ENCODE peak calls at places on chromosomes 11 and 22, in five cellular contexts. D, I, Q, R and E are unnamed samples.
A peak's percentile ranks its signal among the peaks of the same experiment; 100 is the strongest.

GRCh38 chr11:133936551-133936950 is 20.2 kb downstream of the IGSF9B start:
- DNase-seq in D (no peak), I (no peak), Q (no peak), R (no peak), E (no peak)

GRCh38 chr11:57370251-57370650 is 10.7 kb downstream of the PRG3 start:
- DNase-seq in D (no peak), I (peak; percentile 22), Q (no peak), R (no peak), E (no peak)

GRCh38 chr22:20111689-20112622 is 3.9 kb upstream of the RANBP1 start:
- DNase-seq in D (no peak), I (no peak), Q (no peak), R (no peak), E (no peak)

GRCh38 chr11:61493832-61494231 is 14.7 kb upstream of the LRRC10B start:
- DNase-seq in D (no peak), I (no peak), Q (no peak), R (no peak), E (no peak)

GRCh38 chr11:69298778-69299461 is 5.0 kb downstream of the MYEOV start:
- DNase-seq in D (peak; percentile 89), I (no peak), Q (no peak), R (no peak), E (no peak)

GRCh38 chr11:27471588-27472397 is 797 bp downstream of the LGR4 start:
- DNase-seq in D (no peak), I (no peak), Q (peak; percentile 13), R (peak; percentile 58), E (peak; percentile 63)

GRCh38 chr22:21807545-21807944 is 59.9 kb downstream of the MAPK1 start:
- DNase-seq in D (no peak), I (no peak), Q (no peak), R (no peak), E (no peak)

GRCh38 chr22:43493297-43493696 is 81.5 kb downstream of the MPPED1 start:
- DNase-seq in D (no peak), I (no peak), Q (no peak), R (no peak), E (no peak)

GRCh38 chr11:66104057-66104638 is 34.1 kb downstream of the PACS1 start:
- DNase-seq in D (no peak), I (no peak), Q (no peak), R (no peak), E (no peak)

GRCh38 chr11:12066056-12066798 is 44.2 kb upstream of the MICAL2 start:
- DNase-seq in D (peak; percentile 100), I (peak; percentile 79), Q (no peak), R (no peak), E (peak; percentile 63)

GRCh38 chr22:47044722-47045545 is 282.5 kb downstream of the TBC1D22A start:
- DNase-seq in D (no peak), I (no peak), Q (no peak), R (no peak), E (no peak)

GRCh38 chr11:117882539-117882938 is 6.1 kb upstream of the FXYD6 start:
- DNase-seq in D (no peak), I (no peak), Q (no peak), R (no peak), E (no peak)

GRCh38 chr22:37763652-37764051 is 44.1 kb upstream of the GCAT start:
- DNase-seq in D (no peak), I (no peak), Q (no peak), R (no peak), E (no peak)

GRCh38 chr22:22811016-22812009 is 76.3 kb upstream of the IGLL5 start:
- DNase-seq in D (no peak), I (no peak), Q (no peak), R (no peak), E (no peak)

GRCh38 chr11:117816151-117816741 is 8.3 kb downstream of the FXYD2 start:
- DNase-seq in D (peak; percentile 49), I (peak; percentile 24), Q (no peak), R (peak; percentile 32), E (no peak)

GRCh38 chr11:101686514-101686913 is 102.7 kb upstream of the TRPC6 start:
- DNase-seq in D (peak; percentile 61), I (peak; percentile 82), Q (no peak), R (no peak), E (no peak)

GRCh38 chr22:27804683-27805297 is 3.2 kb upstream of the MN1 start:
- DNase-seq in D (peak; percentile 41), I (peak; percentile 37), Q (peak; percentile 43), R (peak; percentile 91), E (no peak)

GRCh38 chr11:127993788-127994187 is 593.6 kb downstream of the ETS1 start:
- DNase-seq in D (no peak), I (no peak), Q (no peak), R (peak; percentile 56), E (no peak)

GRCh38 chr11:8262552-8263108 is 1.0 kb downstream of the LMO1 start:
- DNase-seq in D (no peak), I (peak; percentile 37), Q (peak; percentile 28), R (peak; percentile 83), E (peak; percentile 38)

GRCh38 chr22:17811119-17811518 is 36.9 kb upstream of the BID start:
- DNase-seq in D (no peak), I (no peak), Q (no peak), R (no peak), E (no peak)

GRCh38 chr22:26322179-26322905 is 106.7 kb upstream of the ASPHD2 start:
- DNase-seq in D (peak; percentile 93), I (peak; percentile 63), Q (no peak), R (no peak), E (no peak)

GRCh38 chr11:69915501-69916250 is 96.5 kb upstream of the FGF3 start:
- DNase-seq in D (peak; percentile 81), I (peak; percentile 83), Q (peak; percentile 49), R (peak; percentile 93), E (peak; percentile 35)

GRCh38 chr11:57417056-57417455 is 9.9 kb downstream of the SLC43A3 start:
- DNase-seq in D (no peak), I (no peak), Q (no peak), R (no peak), E (no peak)

GRCh38 chr11:57647960-57648776 is 1.5 kb downstream of the YPEL4 start:
- DNase-seq in D (no peak), I (no peak), Q (no peak), R (peak; percentile 35), E (no peak)

GRCh38 chr11:5679811-5680210 is 5.1 kb downstream of the TRIM5 start:
- DNase-seq in D (no peak), I (no peak), Q (no peak), R (no peak), E (no peak)

GRCh38 chr11:72507050-72507449 is 72.7 kb upstream of the CLPB start:
- DNase-seq in D (no peak), I (no peak), Q (no peak), R (peak; percentile 10), E (no peak)

GRCh38 chr22:41939981-41940852 is 6.7 kb downstream of the CENPM start:
- DNase-seq in D (no peak), I (no peak), Q (peak; percentile 83), R (peak; percentile 34), E (no peak)

GRCh38 chr11:122772945-122773344 is 65.4 kb upstream of the CRTAM start:
- DNase-seq in D (peak; percentile 14), I (no peak), Q (no peak), R (no peak), E (no peak)

GRCh38 chr22:39208013-39208680 is 36.6 kb downstream of the PDGFB start:
- DNase-seq in D (no peak), I (no peak), Q (no peak), R (no peak), E (no peak)

GRCh38 chr11:107908211-107908610 is 20.0 kb upstream of the RAB39A start:
- DNase-seq in D (no peak), I (no peak), Q (no peak), R (no peak), E (no peak)

GRCh38 chr22:48222742-48223487 is 1460.5 kb downstream of the TBC1D22A start:
- DNase-seq in D (no peak), I (no peak), Q (no peak), R (no peak), E (no peak)

GRCh38 chr11:27627979-27628378 is 72.3 kb downstream of the BDNF start:
- DNase-seq in D (no peak), I (no peak), Q (no peak), R (no peak), E (no peak)

GRCh38 chr22:29187831-29188230 is 17.9 kb upstream of the EMID1 start:
- DNase-seq in D (no peak), I (no peak), Q (no peak), R (no peak), E (peak; percentile 23)